ENCODE peak calls at places on chromosomes 5 and 9, in nine cellular contexts. One of them, this sample, is unnamed.

GRCh38 chr9:31519011-31519410 is 865.4 kb upstream of the ACO1 start:
- DNase-seq in hepatocyte: peak; percentile 39
- DNase-seq in lower lobe of right lung: no peak
- DNase-seq in AG10803: no peak
- DNase-seq in neural crest cell: no peak
- DNase-seq in neural progenitor cell: no peak
- DNase-seq in endothelial cell: no peak
- DNase-seq in astrocyte of the cerebellum: no peak
- DNase-seq in upper lobe of right lung: no peak
- DNase-seq in this sample: peak; percentile 45

GRCh38 chr9:92717201-92718085 is 47.2 kb downstream of the BICD2 start:
- DNase-seq in astrocyte of the cerebellum: no peak
- DNase-seq in neural progenitor cell: no peak
- DNase-seq in endothelial cell: no peak
- DNase-seq in lower lobe of right lung: peak; percentile 41
- DNase-seq in AG10803: no peak
- DNase-seq in upper lobe of right lung: no peak
- DNase-seq in neural crest cell: no peak
- DNase-seq in hepatocyte: no peak
- DNase-seq in this sample: no peak

GRCh38 chr9:94168203-94169000 is 84.1 kb downstream of the PTPDC1 start:
- DNase-seq in neural crest cell: no peak
- DNase-seq in upper lobe of right lung: no peak
- DNase-seq in endothelial cell: no peak
- DNase-seq in hepatocyte: no peak
- DNase-seq in lower lobe of right lung: no peak
- DNase-seq in neural progenitor cell: no peak
- DNase-seq in AG10803: peak; percentile 24
- DNase-seq in astrocyte of the cerebellum: no peak
- DNase-seq in this sample: no peak

GRCh38 chr9:23577611-23578010 is 248.4 kb downstream of the ELAVL2 start:
- DNase-seq in AG10803: no peak
- DNase-seq in endothelial cell: no peak
- DNase-seq in lower lobe of right lung: no peak
- DNase-seq in hepatocyte: no peak
- DNase-seq in astrocyte of the cerebellum: no peak
- DNase-seq in upper lobe of right lung: no peak
- DNase-seq in neural crest cell: no peak
- DNase-seq in neural progenitor cell: no peak
- DNase-seq in this sample: no peak

GRCh38 chr9:4617752-4618151 is 44.3 kb upstream of the PLPP6 start:
- DNase-seq in neural crest cell: no peak
- DNase-seq in neural progenitor cell: no peak
- DNase-seq in astrocyte of the cerebellum: no peak
- DNase-seq in endothelial cell: no peak
- DNase-seq in upper lobe of right lung: no peak
- DNase-seq in hepatocyte: no peak
- DNase-seq in AG10803: no peak
- DNase-seq in lower lobe of right lung: no peak
- DNase-seq in this sample: no peak

GRCh38 chr9:3014164-3014563 is 170.3 kb upstream of the PUM3 start:
- DNase-seq in AG10803: no peak
- DNase-seq in astrocyte of the cerebellum: no peak
- DNase-seq in neural crest cell: no peak
- DNase-seq in endothelial cell: no peak
- DNase-seq in hepatocyte: no peak
- DNase-seq in upper lobe of right lung: no peak
- DNase-seq in neural progenitor cell: no peak
- DNase-seq in lower lobe of right lung: no peak
- DNase-seq in this sample: no peak

GRCh38 chr9:132556226-132556625 is 26.2 kb upstream of the BARHL1 start:
- DNase-seq in neural crest cell: no peak
- DNase-seq in AG10803: no peak
- DNase-seq in astrocyte of the cerebellum: no peak
- DNase-seq in upper lobe of right lung: no peak
- DNase-seq in neural progenitor cell: peak; percentile 72
- DNase-seq in endothelial cell: no peak
- DNase-seq in lower lobe of right lung: no peak
- DNase-seq in hepatocyte: no peak
- DNase-seq in this sample: no peak

GRCh38 chr9:71822935-71823334 is 54.6 kb upstream of the CEMIP2 start:
- DNase-seq in neural progenitor cell: no peak
- DNase-seq in astrocyte of the cerebellum: no peak
- DNase-seq in endothelial cell: no peak
- DNase-seq in AG10803: no peak
- DNase-seq in upper lobe of right lung: no peak
- DNase-seq in hepatocyte: no peak
- DNase-seq in neural crest cell: no peak
- DNase-seq in lower lobe of right lung: no peak
- DNase-seq in this sample: no peak

GRCh38 chr5:2756211-2756746 is 4.8 kb upstream of the IRX2 start:
- DNase-seq in upper lobe of right lung: peak; percentile 90
- DNase-seq in AG10803: peak; percentile 86
- DNase-seq in neural crest cell: peak; percentile 43
- DNase-seq in hepatocyte: peak; percentile 46
- DNase-seq in lower lobe of right lung: peak; percentile 78
- DNase-seq in neural progenitor cell: peak; percentile 82
- DNase-seq in astrocyte of the cerebellum: no peak
- DNase-seq in endothelial cell: peak; percentile 43
- DNase-seq in this sample: peak; percentile 70

GRCh38 chr5:132103380-132103951 is 29.9 kb downstream of the CSF2 start:
- DNase-seq in astrocyte of the cerebellum: peak; percentile 82
- DNase-seq in lower lobe of right lung: peak; percentile 71
- DNase-seq in upper lobe of right lung: peak; percentile 79
- DNase-seq in hepatocyte: peak; percentile 78
- DNase-seq in neural progenitor cell: no peak
- DNase-seq in AG10803: peak; percentile 92
- DNase-seq in neural crest cell: no peak
- DNase-seq in endothelial cell: no peak
- DNase-seq in this sample: no peak

GRCh38 chr5:175383350-175383749 is 60.6 kb downstream of the DRD1 start:
- DNase-seq in AG10803: no peak
- DNase-seq in lower lobe of right lung: no peak
- DNase-seq in astrocyte of the cerebellum: peak; percentile 39
- DNase-seq in neural crest cell: peak; percentile 6
- DNase-seq in neural progenitor cell: no peak
- DNase-seq in hepatocyte: no peak
- DNase-seq in endothelial cell: no peak
- DNase-seq in upper lobe of right lung: no peak
- DNase-seq in this sample: no peak

DNA sequence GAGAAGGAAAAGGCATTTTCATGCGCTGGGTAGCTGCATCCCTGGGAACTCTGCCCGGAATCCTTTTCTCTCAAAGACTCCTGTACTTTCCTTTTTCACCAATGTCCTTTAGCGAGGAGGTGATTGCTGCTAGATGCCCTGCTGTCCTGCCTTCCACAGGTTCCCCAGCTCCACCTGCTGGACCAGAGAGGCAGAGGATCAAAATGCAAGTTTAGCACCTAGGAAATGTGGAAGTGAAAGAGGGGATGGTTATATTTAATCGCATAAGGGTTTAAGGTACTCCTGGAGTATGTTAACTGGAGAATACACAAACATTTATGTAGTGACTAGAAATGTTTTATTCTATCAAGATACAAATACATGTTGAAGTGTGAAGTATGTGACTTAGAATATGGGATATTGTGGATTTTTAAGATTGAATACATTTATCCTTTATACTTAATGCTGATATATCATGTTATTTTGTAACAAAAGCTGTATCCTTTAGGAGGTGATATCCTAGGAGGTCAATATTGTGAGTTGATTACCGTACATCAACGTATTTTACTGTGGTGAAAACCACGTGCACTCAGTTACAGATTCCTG is 145.8 kb downstream of the ARHGAP26 start:
- DNase-seq in astrocyte of the cerebellum: no peak
- DNase-seq in hepatocyte: peak; percentile 64
- DNase-seq in endothelial cell: peak; percentile 48
- DNase-seq in neural progenitor cell: peak; percentile 67
- DNase-seq in upper lobe of right lung: no peak
- DNase-seq in neural crest cell: peak; percentile 15
- DNase-seq in lower lobe of right lung: no peak
- DNase-seq in AG10803: no peak
- DNase-seq in this sample: peak; percentile 47
- TF ChIP-seq CTCF in astrocyte of the cerebellum: peak; percentile 92
- TF ChIP-seq CTCF in hepatocyte: peak; percentile 58
- TF ChIP-seq CTCF in endothelial cell: peak; percentile 23
- TF ChIP-seq CTCF in neural progenitor cell: peak; percentile 79
- TF ChIP-seq CTCF in upper lobe of right lung: peak; percentile 43
- TF ChIP-seq CTCF in neural crest cell: peak; percentile 69
- TF ChIP-seq CTCF in lower lobe of right lung: peak; percentile 46
- TF ChIP-seq CTCF in AG10803: peak; percentile 49
- TF ChIP-seq CTCF in this sample: peak; percentile 58

GRCh38 chr9:98707158-98708102 is 1.3 kb downstream of the GABBR2 start:
- DNase-seq in astrocyte of the cerebellum: peak; percentile 27
- DNase-seq in upper lobe of right lung: peak; percentile 70
- DNase-seq in AG10803: peak; percentile 81
- DNase-seq in lower lobe of right lung: peak; percentile 54
- DNase-seq in neural progenitor cell: peak; percentile 94
- DNase-seq in neural crest cell: peak; percentile 74
- DNase-seq in hepatocyte: peak; percentile 84
- DNase-seq in endothelial cell: peak; percentile 72
- DNase-seq in this sample: peak; percentile 82
- TF ChIP-seq CTCF in astrocyte of the cerebellum: peak; percentile 68
- TF ChIP-seq CTCF in upper lobe of right lung: peak; percentile 30
- TF ChIP-seq CTCF in AG10803: peak; percentile 74
- TF ChIP-seq CTCF in lower lobe of right lung: peak; percentile 40
- TF ChIP-seq CTCF in neural progenitor cell: peak; percentile 74
- TF ChIP-seq CTCF in neural crest cell: peak; percentile 80
- TF ChIP-seq CTCF in hepatocyte: peak; percentile 78
- TF ChIP-seq CTCF in endothelial cell: peak; percentile 49
- TF ChIP-seq CTCF in this sample: peak; percentile 66

GRCh38 chr5:176869501-176870109 is 29.5 kb downstream of the HK3 start:
- DNase-seq in lower lobe of right lung: no peak
- DNase-seq in neural crest cell: no peak
- DNase-seq in AG10803: no peak
- DNase-seq in astrocyte of the cerebellum: no peak
- DNase-seq in hepatocyte: no peak
- DNase-seq in endothelial cell: no peak
- DNase-seq in neural progenitor cell: no peak
- DNase-seq in upper lobe of right lung: no peak
- DNase-seq in this sample: no peak

GRCh38 chr5:176866913-176867312 is 32.2 kb downstream of the HK3 start:
- DNase-seq in astrocyte of the cerebellum: no peak
- DNase-seq in hepatocyte: no peak
- DNase-seq in lower lobe of right lung: no peak
- DNase-seq in neural progenitor cell: peak; percentile 95
- DNase-seq in upper lobe of right lung: no peak
- DNase-seq in endothelial cell: no peak
- DNase-seq in neural crest cell: peak; percentile 50
- DNase-seq in AG10803: no peak
- DNase-seq in this sample: no peak

GRCh38 chr5:176868731-176869130 is 30.4 kb downstream of the HK3 start:
- DNase-seq in hepatocyte: no peak
- DNase-seq in AG10803: no peak
- DNase-seq in lower lobe of right lung: no peak
- DNase-seq in endothelial cell: no peak
- DNase-seq in neural progenitor cell: no peak
- DNase-seq in astrocyte of the cerebellum: no peak
- DNase-seq in upper lobe of right lung: no peak
- DNase-seq in neural crest cell: no peak
- DNase-seq in this sample: no peak

GRCh38 chr5:176868126-176868525 is 31.0 kb downstream of the HK3 start:
- DNase-seq in upper lobe of right lung: no peak
- DNase-seq in neural progenitor cell: no peak
- DNase-seq in endothelial cell: no peak
- DNase-seq in AG10803: no peak
- DNase-seq in neural crest cell: no peak
- DNase-seq in astrocyte of the cerebellum: no peak
- DNase-seq in lower lobe of right lung: no peak
- DNase-seq in hepatocyte: no peak
- DNase-seq in this sample: no peak

GRCh38 chr5:176870110-176870591 is 29.0 kb downstream of the HK3 start:
- DNase-seq in AG10803: peak; percentile 24
- DNase-seq in neural crest cell: peak; percentile 68
- DNase-seq in neural progenitor cell: peak; percentile 87
- DNase-seq in lower lobe of right lung: no peak
- DNase-seq in astrocyte of the cerebellum: peak; percentile 2
- DNase-seq in endothelial cell: peak; percentile 75
- DNase-seq in upper lobe of right lung: no peak
- DNase-seq in hepatocyte: peak; percentile 57
- DNase-seq in this sample: peak; percentile 72
- TF ChIP-seq CTCF in AG10803: peak; percentile 36
- TF ChIP-seq CTCF in neural crest cell: peak; percentile 51
- TF ChIP-seq CTCF in neural progenitor cell: peak; percentile 69
- TF ChIP-seq CTCF in lower lobe of right lung: peak; percentile 25
- TF ChIP-seq CTCF in astrocyte of the cerebellum: peak; percentile 41
- TF ChIP-seq CTCF in endothelial cell: no peak
- TF ChIP-seq CTCF in upper lobe of right lung: no peak
- TF ChIP-seq CTCF in hepatocyte: peak; percentile 33
- TF ChIP-seq CTCF in this sample: peak; percentile 49

GRCh38 chr5:136026636-136027035 is 2.2 kb upstream of the TGFBI start:
- DNase-seq in neural crest cell: no peak
- DNase-seq in hepatocyte: no peak
- DNase-seq in AG10803: no peak
- DNase-seq in lower lobe of right lung: no peak
- DNase-seq in astrocyte of the cerebellum: no peak
- DNase-seq in neural progenitor cell: no peak
- DNase-seq in upper lobe of right lung: no peak
- DNase-seq in endothelial cell: no peak
- DNase-seq in this sample: no peak

GRCh38 chr5:136023935-136024645 is 4.7 kb upstream of the TGFBI start:
- DNase-seq in neural progenitor cell: no peak
- DNase-seq in astrocyte of the cerebellum: peak; percentile 95
- DNase-seq in neural crest cell: no peak
- DNase-seq in hepatocyte: no peak
- DNase-seq in AG10803: peak; percentile 100
- DNase-seq in upper lobe of right lung: no peak
- DNase-seq in endothelial cell: no peak
- DNase-seq in lower lobe of right lung: no peak
- DNase-seq in this sample: no peak

GRCh38 chr5:136028090-136028489 is 698 bp upstream of the TGFBI start:
- DNase-seq in neural progenitor cell: no peak
- DNase-seq in astrocyte of the cerebellum: no peak
- DNase-seq in endothelial cell: no peak
- DNase-seq in AG10803: no peak
- DNase-seq in lower lobe of right lung: no peak
- DNase-seq in upper lobe of right lung: no peak
- DNase-seq in hepatocyte: no peak
- DNase-seq in neural crest cell: no peak
- DNase-seq in this sample: no peak

GRCh38 chr5:136027316-136027715 is 1.5 kb upstream of the TGFBI start:
- DNase-seq in neural progenitor cell: no peak
- DNase-seq in AG10803: no peak
- DNase-seq in astrocyte of the cerebellum: no peak
- DNase-seq in hepatocyte: no peak
- DNase-seq in endothelial cell: no peak
- DNase-seq in neural crest cell: no peak
- DNase-seq in lower lobe of right lung: no peak
- DNase-seq in upper lobe of right lung: no peak
- DNase-seq in this sample: no peak

DNA sequence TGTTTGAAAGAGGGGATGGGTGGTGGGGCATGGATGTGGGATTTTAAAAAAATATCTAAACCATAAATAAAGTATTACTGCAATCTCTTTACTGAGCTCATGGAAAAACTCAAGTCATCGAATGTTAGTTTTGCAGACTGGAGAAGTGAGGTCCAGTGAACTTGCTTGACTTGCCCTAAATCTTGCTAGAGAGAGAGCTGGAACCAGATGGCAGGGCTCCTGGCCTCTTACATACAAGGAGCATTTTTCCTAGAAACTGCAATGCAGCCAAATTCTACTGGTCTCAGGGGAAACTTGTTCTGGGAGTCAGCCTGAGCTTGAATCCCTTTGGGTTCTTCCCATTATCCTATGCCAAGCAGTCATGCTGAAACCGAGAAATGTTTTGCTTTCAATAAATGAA is 2.9 kb upstream of the TGFBI start:
- DNase-seq in upper lobe of right lung: no peak
- DNase-seq in endothelial cell: no peak
- DNase-seq in hepatocyte: no peak
- DNase-seq in neural crest cell: no peak
- DNase-seq in astrocyte of the cerebellum: no peak
- DNase-seq in lower lobe of right lung: no peak
- DNase-seq in neural progenitor cell: no peak
- DNase-seq in AG10803: peak; percentile 90
- DNase-seq in this sample: no peak
- TF ChIP-seq CTCF in upper lobe of right lung: no peak
- TF ChIP-seq CTCF in endothelial cell: no peak
- TF ChIP-seq CTCF in hepatocyte: no peak
- TF ChIP-seq CTCF in neural crest cell: no peak
- TF ChIP-seq CTCF in astrocyte of the cerebellum: no peak
- TF ChIP-seq CTCF in lower lobe of right lung: no peak
- TF ChIP-seq CTCF in neural progenitor cell: no peak
- TF ChIP-seq CTCF in AG10803: no peak
- TF ChIP-seq CTCF in this sample: no peak